ENCODE peak calls at places on chromosome 10, in four cellular contexts. E is HepG2, K is GM12878, R is K562. X is an unnamed sample.

GRCh38 chr10:111954364-111954763 is 229.2 kb downstream of the GPAM start:
- DNase-seq in E (no peak), K (no peak), R (no peak), X (peak; percentile 32)

GRCh38 chr10:101625821-101626412 is 37.8 kb downstream of the DPCD start:
- DNase-seq in E (no peak), K (no peak), R (no peak), X (no peak)

GRCh38 chr10:15715619-15716227 is 4.0 kb downstream of the ITGA8 start:
- DNase-seq in E (no peak), K (no peak), R (peak; percentile 50), X (peak; percentile 55)

GRCh38 chr10:100899181-100899580 is 13.6 kb upstream of the SLF2 start:
- DNase-seq in E (no peak), K (no peak), R (no peak), X (no peak)

GRCh38 chr10:43197834-43198681 is 59.8 kb downstream of the CSGALNACT2 start:
- DNase-seq in E (peak; percentile 18), K (no peak), R (peak; percentile 45), X (peak; percentile 71)

GRCh38 chr10:23293145-23293724 is 51.4 kb downstream of the C10orf67 start:
- DNase-seq in E (peak; percentile 53), K (peak; percentile 4), R (peak; percentile 23), X (peak; percentile 70)

GRCh38 chr10:8084799-8085198 is 30.3 kb downstream of the GATA3 start:
- DNase-seq in E (no peak), K (no peak), R (no peak), X (no peak)

GRCh38 chr10:82310839-82311238 is 435.8 kb downstream of the NRG3 start:
- DNase-seq in E (no peak), K (no peak), R (no peak), X (no peak)

GRCh38 chr10:95289003-95289920 is 1.5 kb downstream of the PDLIM1 start:
- DNase-seq in E (no peak), K (no peak), R (peak; percentile 40), X (no peak)

GRCh38 chr10:30178565-30178964 is 119.2 kb upstream of the JCAD start:
- DNase-seq in E (no peak), K (no peak), R (no peak), X (no peak)

GRCh38 chr10:131655101-131655849 is 245.5 kb upstream of the PPP2R2D start:
- DNase-seq in E (no peak), K (no peak), R (no peak), X (peak; percentile 75)

GRCh38 chr10:63671317-63671937 is 150.2 kb downstream of the REEP3 start:
- DNase-seq in E (no peak), K (no peak), R (no peak), X (peak; percentile 39)

GRCh38 chr10:74799840-74800239 is 26.6 kb upstream of the KAT6B start:
- DNase-seq in E (peak; percentile 17), K (no peak), R (no peak), X (no peak)

GRCh38 chr10:132100556-132101349 is 35.0 kb downstream of the JAKMIP3 start:
- DNase-seq in E (no peak), K (no peak), R (no peak), X (no peak)

GRCh38 chr10:18214692-18215563 is 74.7 kb downstream of the CACNB2 start:
- DNase-seq in E (peak; percentile 16), K (no peak), R (no peak), X (peak; percentile 46)

GRCh38 chr10:112201334-112201733 is 17.8 kb upstream of the GPAM start:
- DNase-seq in E (no peak), K (no peak), R (no peak), X (no peak)

GRCh38 chr10:78333362-78334143 is 299.9 kb downstream of the RPS24 start:
- DNase-seq in E (no peak), K (no peak), R (no peak), X (no peak)

GRCh38 chr10:132960071-132960472 is 17.7 kb upstream of the CFAP46 start:
- DNase-seq in E (no peak), K (no peak), R (no peak), X (peak; percentile 15)

GRCh38 chr10:132637477-132638129 is 100.0 kb downstream of the INPP5A start:
- DNase-seq in E (peak; percentile 59), K (peak; percentile 43), R (peak; percentile 20), X (peak; percentile 89)

GRCh38 chr10:80787952-80788351 is 250.2 kb downstream of the SH2D4B start:
- DNase-seq in E (no peak), K (no peak), R (no peak), X (no peak)

GRCh38 chr10:60963441-60964256 is 19.7 kb upstream of the RHOBTB1 start:
- DNase-seq in E (peak; percentile 25), K (no peak), R (no peak), X (no peak)

GRCh38 chr10:74917481-74918077 is 91.2 kb downstream of the KAT6B start:
- DNase-seq in E (peak; percentile 83), K (no peak), R (no peak), X (no peak)

GRCh38 chr10:99235872-99236626 is 397 bp upstream of the HPSE2 start:
- DNase-seq in E (no peak), K (no peak), R (no peak), X (peak; percentile 22)

GRCh38 chr10:2917926-2918325 is 149.4 kb upstream of the PFKP start:
- DNase-seq in E (no peak), K (no peak), R (no peak), X (no peak)

GRCh38 chr10:76422769-76423168 is 991.3 kb downstream of the LRMDA start:
- DNase-seq in E (no peak), K (no peak), R (no peak), X (no peak)

GRCh38 chr10:74755273-74755672 is 71.1 kb upstream of the KAT6B start:
- DNase-seq in E (no peak), K (no peak), R (no peak), X (no peak)

GRCh38 chr10:22494007-22494406 is 148.7 kb downstream of the SPAG6 start:
- DNase-seq in E (no peak), K (no peak), R (no peak), X (no peak)

GRCh38 chr10:60289800-60290199 is 99.9 kb downstream of the ANK3 start:
- DNase-seq in E (no peak), K (no peak), R (no peak), X (no peak)

GRCh38 chr10:60123668-60124067 is 217.3 kb upstream of the CCDC6 start:
- DNase-seq in E (no peak), K (no peak), R (no peak), X (no peak)

GRCh38 chr10:97543025-97543546 is 29.5 kb upstream of the ANKRD2 start:
- DNase-seq in E (peak; percentile 50), K (no peak), R (peak; percentile 56), X (no peak)

GRCh38 chr10:122571892-122572291 is 11.3 kb downstream of the DMBT1 start:
- DNase-seq in E (no peak), K (no peak), R (no peak), X (no peak)

GRCh38 chr10:87060280-87060928 is 34.2 kb downstream of the GLUD1 start:
- DNase-seq in E (peak; percentile 16), K (no peak), R (no peak), X (no peak)

GRCh38 chr10:89888647-89889046 is 187.3 kb downstream of the KIF20B start:
- DNase-seq in E (no peak), K (peak; percentile 26), R (no peak), X (no peak)

GRCh38 chr10:109912335-109913282 is 10.7 kb downstream of the XPNPEP1 start:
- DNase-seq in E (no peak), K (peak; percentile 84), R (no peak), X (no peak)

GRCh38 chr10:89702121-89702480 is 711 bp downstream of the KIF20B start:
- DNase-seq in E (peak; percentile 11), K (peak; percentile 21), R (peak; percentile 6), X (peak; percentile 11)

GRCh38 chr10:18681366-18681765 is 22.1 kb downstream of the ARL5B start:
- DNase-seq in E (no peak), K (no peak), R (no peak), X (no peak)

GRCh38 chr10:124675824-124676223 is 68.4 kb downstream of the FAM53B start:
- DNase-seq in E (no peak), K (no peak), R (no peak), X (no peak)

GRCh38 chr10:11610855-11611247 is 599 bp downstream of the USP6NL start:
- DNase-seq in E (no peak), K (no peak), R (no peak), X (no peak)

GRCh38 chr10:16992611-16993119 is 136.9 kb downstream of the CUBN start:
- DNase-seq in E (no peak), K (no peak), R (no peak), X (no peak)
- H2AFZ ChIP-seq in E (no peak overlapping the region), K (no peak overlapping the region), R (peak overlapping the region; percentile 44), X (peak overlapping the region; percentile 39)

GRCh38 chr10:24885551-24885950 is 66.9 kb downstream of the PRTFDC1 start:
- DNase-seq in E (no peak), K (no peak), R (no peak), X (no peak)
- TF ChIP-seq FOXM1 in E (no peak), K (no peak), R (no peak), X (no peak)

DNA sequence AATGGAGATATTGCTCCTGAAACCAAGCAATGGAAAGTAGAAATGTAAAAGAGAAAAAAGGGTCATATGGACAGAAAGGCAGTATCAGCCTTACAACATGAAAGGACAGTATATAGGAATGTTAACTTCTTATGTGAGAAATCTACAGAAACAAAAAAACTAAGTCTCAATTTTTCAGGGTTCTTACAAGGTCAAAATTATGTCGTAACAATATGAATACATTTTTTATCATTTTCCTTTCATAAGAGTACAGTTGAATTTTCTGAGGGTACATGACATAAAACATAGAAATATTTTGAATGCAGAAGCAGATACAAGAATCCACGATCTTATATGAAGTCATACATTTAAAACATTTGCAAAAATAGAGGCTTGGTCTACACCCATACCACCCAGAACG is 10.7 kb downstream of the DNA2 start:
- DNase-seq in E (no peak), K (no peak), R (no peak), X (no peak)
- H2AFZ ChIP-seq in E (no peak overlapping the region), K (no peak overlapping the region), R (no peak overlapping the region), X (no peak overlapping the region)

GRCh38 chr10:72690071-72690755 is 1.7 kb upstream of the MCU start:
- DNase-seq in E (peak; percentile 37), K (no peak), R (no peak), X (no peak)
- TF ChIP-seq FOXM1 in E (no peak), K (no peak), R (no peak), X (no peak)

DNA sequence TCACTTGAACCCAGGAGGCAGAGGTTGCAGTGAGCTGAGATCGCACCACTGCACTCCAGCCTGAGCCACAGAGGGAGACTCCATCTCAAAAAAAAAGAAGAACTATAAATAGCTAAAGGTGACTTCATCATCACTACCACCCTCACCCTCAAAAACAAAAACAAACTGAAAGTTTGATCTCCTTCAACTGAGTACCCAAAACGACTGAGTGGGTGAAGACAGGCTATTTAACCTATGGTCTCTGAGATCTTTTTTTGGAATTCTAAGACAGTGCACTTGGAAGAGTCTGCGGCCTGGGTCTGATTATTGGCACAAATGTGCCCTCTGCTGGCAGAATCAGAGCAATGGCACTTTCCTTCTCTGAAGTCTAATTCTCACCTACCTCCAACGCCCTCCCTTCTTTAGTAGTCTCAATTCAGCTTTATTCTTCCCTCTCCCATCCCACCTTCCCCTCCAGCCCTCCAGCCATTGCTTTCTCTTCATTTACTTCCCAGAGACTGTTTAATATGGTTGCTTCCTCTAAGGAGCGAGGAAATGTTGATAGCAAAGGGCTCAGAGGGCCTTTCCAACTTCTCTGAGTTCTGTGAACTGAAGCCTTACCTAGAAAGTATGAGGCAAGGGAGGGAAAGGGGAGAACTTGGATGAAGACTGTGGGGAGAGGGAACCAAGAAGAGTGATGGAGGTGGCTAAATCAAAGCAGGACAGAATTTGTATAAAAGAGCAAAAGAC is 2.9 kb upstream of the MYOZ1 start:
- DNase-seq in E (peak; percentile 50), K (peak; percentile 53), R (peak; percentile 77), X (peak; percentile 72)
- H2AFZ ChIP-seq in E (no peak overlapping the region), K (peak overlapping the region; percentile 73), R (peak overlapping the region; percentile 73), X (peak overlapping the region; percentile 91)

X was measured in SK-N-SH.